ENCODE peak calls at places on chromosomes 1 and 21, in ten cellular contexts. One of them, this sample, is unnamed.

GRCh38 chr1:211648980-211649934 is 26.2 kb downstream of the NEK2 start:
- DNase-seq in gastrocnemius medialis: no peak
- DNase-seq in ovary: peak; percentile 63
- DNase-seq in HCT116: no peak
- DNase-seq in heart left ventricle: no peak
- DNase-seq in body of pancreas: no peak
- DNase-seq in uterus: peak; percentile 46
- DNase-seq in transverse colon: peak; percentile 69
- DNase-seq in tibial nerve: no peak
- DNase-seq in esophagus squamous epithelium: no peak
- DNase-seq in this sample: no peak

GRCh38 chr1:22249928-22250680 is 107.2 kb upstream of the WNT4 start:
- DNase-seq in gastrocnemius medialis: no peak
- DNase-seq in ovary: no peak
- DNase-seq in HCT116: no peak
- DNase-seq in heart left ventricle: no peak
- DNase-seq in body of pancreas: no peak
- DNase-seq in uterus: no peak
- DNase-seq in transverse colon: no peak
- DNase-seq in tibial nerve: no peak
- DNase-seq in esophagus squamous epithelium: no peak
- DNase-seq in this sample: no peak

GRCh38 chr1:24018611-24019580 is 38.8 kb upstream of the SRSF10 start:
- DNase-seq in gastrocnemius medialis: peak; percentile 82
- DNase-seq in ovary: peak; percentile 99
- DNase-seq in HCT116: peak; percentile 79
- DNase-seq in heart left ventricle: peak; percentile 94
- DNase-seq in body of pancreas: peak; percentile 100
- DNase-seq in uterus: peak; percentile 99
- DNase-seq in transverse colon: peak; percentile 97
- DNase-seq in tibial nerve: peak; percentile 99
- DNase-seq in esophagus squamous epithelium: peak; percentile 10
- DNase-seq in this sample: peak; percentile 97

GRCh38 chr1:40267767-40268187 is 9.7 kb downstream of the ZMPSTE24 start:
- DNase-seq in gastrocnemius medialis: no peak
- DNase-seq in ovary: no peak
- DNase-seq in HCT116: no peak
- DNase-seq in heart left ventricle: no peak
- DNase-seq in body of pancreas: peak; percentile 51
- DNase-seq in uterus: no peak
- DNase-seq in transverse colon: no peak
- DNase-seq in tibial nerve: no peak
- DNase-seq in esophagus squamous epithelium: no peak
- DNase-seq in this sample: no peak

GRCh38 chr21:25759573-25759972 is 24.8 kb downstream of the GABPA start:
- DNase-seq in gastrocnemius medialis: no peak
- DNase-seq in ovary: no peak
- DNase-seq in HCT116: no peak
- DNase-seq in heart left ventricle: no peak
- DNase-seq in body of pancreas: no peak
- DNase-seq in uterus: no peak
- DNase-seq in transverse colon: no peak
- DNase-seq in tibial nerve: no peak
- DNase-seq in esophagus squamous epithelium: no peak
- DNase-seq in this sample: no peak

GRCh38 chr21:25818156-25818950 is 83.6 kb downstream of the GABPA start:
- DNase-seq in gastrocnemius medialis: no peak
- DNase-seq in ovary: no peak
- DNase-seq in HCT116: no peak
- DNase-seq in heart left ventricle: no peak
- DNase-seq in body of pancreas: no peak
- DNase-seq in uterus: no peak
- DNase-seq in transverse colon: no peak
- DNase-seq in tibial nerve: no peak
- DNase-seq in esophagus squamous epithelium: no peak
- DNase-seq in this sample: no peak

GRCh38 chr1:71843023-71843422 is 439.3 kb downstream of the NEGR1 start:
- DNase-seq in gastrocnemius medialis: no peak
- DNase-seq in ovary: no peak
- DNase-seq in HCT116: no peak
- DNase-seq in heart left ventricle: no peak
- DNase-seq in body of pancreas: no peak
- DNase-seq in uterus: no peak
- DNase-seq in transverse colon: no peak
- DNase-seq in tibial nerve: no peak
- DNase-seq in esophagus squamous epithelium: no peak
- DNase-seq in this sample: no peak

GRCh38 chr1:96973605-96974004 is 252.0 kb downstream of the PTBP2 start:
- DNase-seq in gastrocnemius medialis: no peak
- DNase-seq in ovary: peak; percentile 15
- DNase-seq in HCT116: no peak
- DNase-seq in heart left ventricle: no peak
- DNase-seq in body of pancreas: no peak
- DNase-seq in uterus: no peak
- DNase-seq in transverse colon: no peak
- DNase-seq in tibial nerve: no peak
- DNase-seq in esophagus squamous epithelium: no peak
- DNase-seq in this sample: no peak

GRCh38 chr21:14064296-14064645 is 146.5 kb downstream of the LIPI start:
- DNase-seq in gastrocnemius medialis: no peak
- DNase-seq in ovary: no peak
- DNase-seq in HCT116: no peak
- DNase-seq in heart left ventricle: no peak
- DNase-seq in body of pancreas: no peak
- DNase-seq in uterus: no peak
- DNase-seq in transverse colon: no peak
- DNase-seq in tibial nerve: no peak
- DNase-seq in esophagus squamous epithelium: no peak
- DNase-seq in this sample: no peak

GRCh38 chr1:114008352-114009041 is 29.2 kb downstream of the OLFML3 start:
- DNase-seq in gastrocnemius medialis: no peak
- DNase-seq in ovary: no peak
- DNase-seq in HCT116: no peak
- DNase-seq in heart left ventricle: no peak
- DNase-seq in body of pancreas: no peak
- DNase-seq in uterus: no peak
- DNase-seq in transverse colon: no peak
- DNase-seq in tibial nerve: no peak
- DNase-seq in esophagus squamous epithelium: no peak
- DNase-seq in this sample: no peak

GRCh38 chr1:228020686-228021525 is 14.1 kb downstream of the WNT3A start:
- DNase-seq in gastrocnemius medialis: no peak
- DNase-seq in ovary: peak; percentile 3
- DNase-seq in HCT116: no peak
- DNase-seq in heart left ventricle: peak; percentile 42
- DNase-seq in body of pancreas: no peak
- DNase-seq in uterus: no peak
- DNase-seq in transverse colon: peak; percentile 1
- DNase-seq in tibial nerve: no peak
- DNase-seq in esophagus squamous epithelium: no peak
- DNase-seq in this sample: no peak

GRCh38 chr1:216237927-216238550 is 185.2 kb downstream of the USH2A start:
- DNase-seq in gastrocnemius medialis: no peak
- DNase-seq in ovary: no peak
- DNase-seq in HCT116: no peak
- DNase-seq in heart left ventricle: no peak
- DNase-seq in body of pancreas: no peak
- DNase-seq in uterus: no peak
- DNase-seq in transverse colon: no peak
- DNase-seq in tibial nerve: no peak
- DNase-seq in esophagus squamous epithelium: no peak
- DNase-seq in this sample: no peak

GRCh38 chr1:220044683-220045355 is 1.5 kb downstream of the EPRS1 start:
- DNase-seq in gastrocnemius medialis: no peak
- DNase-seq in ovary: no peak
- DNase-seq in HCT116: no peak
- DNase-seq in heart left ventricle: no peak
- DNase-seq in body of pancreas: no peak
- DNase-seq in uterus: no peak
- DNase-seq in transverse colon: no peak
- DNase-seq in tibial nerve: no peak
- DNase-seq in esophagus squamous epithelium: no peak
- DNase-seq in this sample: no peak

GRCh38 chr1:220043646-220044045 is 2.7 kb downstream of the EPRS1 start:
- DNase-seq in gastrocnemius medialis: no peak
- DNase-seq in ovary: no peak
- DNase-seq in HCT116: no peak
- DNase-seq in heart left ventricle: no peak
- DNase-seq in body of pancreas: no peak
- DNase-seq in uterus: no peak
- DNase-seq in transverse colon: no peak
- DNase-seq in tibial nerve: no peak
- DNase-seq in esophagus squamous epithelium: no peak
- DNase-seq in this sample: no peak

GRCh38 chr1:220045356-220046051 is 801 bp downstream of the EPRS1 start:
- DNase-seq in gastrocnemius medialis: no peak
- DNase-seq in ovary: no peak
- DNase-seq in HCT116: no peak
- DNase-seq in heart left ventricle: no peak
- DNase-seq in body of pancreas: no peak
- DNase-seq in uterus: no peak
- DNase-seq in transverse colon: no peak
- DNase-seq in tibial nerve: no peak
- DNase-seq in esophagus squamous epithelium: no peak
- DNase-seq in this sample: no peak

DNA sequence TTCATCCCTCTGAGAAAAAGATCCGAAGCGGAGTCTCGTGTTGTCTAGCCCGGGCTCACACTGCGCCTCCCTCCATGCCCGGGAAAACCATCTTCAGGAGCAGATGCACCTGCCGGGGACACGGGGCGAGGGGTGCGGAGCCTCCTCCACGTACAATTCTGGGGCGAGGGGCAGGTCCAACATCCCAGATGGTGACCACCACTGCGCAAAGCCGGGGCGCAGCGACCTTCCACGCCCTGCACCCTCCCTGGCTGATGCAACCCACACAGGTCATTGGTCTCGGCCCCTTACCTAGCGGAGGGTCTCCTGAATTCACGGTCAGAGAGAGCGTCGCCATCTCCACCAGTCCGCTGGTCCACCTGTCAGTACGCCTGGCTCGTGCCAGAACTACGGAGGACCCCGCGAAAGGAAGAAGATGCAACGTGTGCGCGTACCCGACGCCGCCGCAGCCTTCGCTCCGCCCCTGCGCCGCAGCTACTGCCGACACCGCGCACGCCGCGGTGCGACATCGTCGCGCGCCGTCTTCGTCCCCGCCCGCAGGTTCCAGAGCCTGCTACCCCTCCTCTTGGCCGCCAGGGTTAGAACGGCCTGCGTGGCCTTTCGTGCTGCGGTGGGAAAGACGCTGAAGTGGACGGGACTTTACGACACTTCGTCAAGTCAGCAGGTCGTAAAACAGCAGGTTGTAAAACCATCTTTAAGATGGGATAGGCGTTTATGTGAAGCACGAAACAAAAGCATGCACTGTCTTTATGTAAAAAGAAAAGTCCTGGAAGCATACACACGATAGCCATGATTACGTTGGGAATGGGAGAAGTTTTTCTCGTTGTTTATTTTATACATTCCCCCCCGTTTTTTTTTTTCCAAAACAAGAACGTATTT is at the start of gene EPRS1:
- DNase-seq in gastrocnemius medialis: peak; percentile 90
- DNase-seq in ovary: peak; percentile 90
- DNase-seq in HCT116: peak; percentile 97
- DNase-seq in heart left ventricle: peak; percentile 97
- DNase-seq in body of pancreas: peak; percentile 92
- DNase-seq in uterus: peak; percentile 92
- DNase-seq in transverse colon: peak; percentile 95
- DNase-seq in tibial nerve: peak; percentile 69
- DNase-seq in esophagus squamous epithelium: peak; percentile 65
- DNase-seq in this sample: peak; percentile 89
- TF ChIP-seq POLR2A in gastrocnemius medialis: peak; percentile 71
- TF ChIP-seq POLR2A in ovary: peak; percentile 21
- TF ChIP-seq POLR2A in HCT116: no peak
- TF ChIP-seq POLR2A in heart left ventricle: peak; percentile 68
- TF ChIP-seq POLR2A in body of pancreas: peak; percentile 55
- TF ChIP-seq POLR2A in uterus: peak; percentile 59
- TF ChIP-seq POLR2A in transverse colon: peak; percentile 74
- TF ChIP-seq POLR2A in tibial nerve: peak; percentile 65
- TF ChIP-seq POLR2A in esophagus squamous epithelium: peak; percentile 49
- TF ChIP-seq POLR2A in this sample: no peak

DNA sequence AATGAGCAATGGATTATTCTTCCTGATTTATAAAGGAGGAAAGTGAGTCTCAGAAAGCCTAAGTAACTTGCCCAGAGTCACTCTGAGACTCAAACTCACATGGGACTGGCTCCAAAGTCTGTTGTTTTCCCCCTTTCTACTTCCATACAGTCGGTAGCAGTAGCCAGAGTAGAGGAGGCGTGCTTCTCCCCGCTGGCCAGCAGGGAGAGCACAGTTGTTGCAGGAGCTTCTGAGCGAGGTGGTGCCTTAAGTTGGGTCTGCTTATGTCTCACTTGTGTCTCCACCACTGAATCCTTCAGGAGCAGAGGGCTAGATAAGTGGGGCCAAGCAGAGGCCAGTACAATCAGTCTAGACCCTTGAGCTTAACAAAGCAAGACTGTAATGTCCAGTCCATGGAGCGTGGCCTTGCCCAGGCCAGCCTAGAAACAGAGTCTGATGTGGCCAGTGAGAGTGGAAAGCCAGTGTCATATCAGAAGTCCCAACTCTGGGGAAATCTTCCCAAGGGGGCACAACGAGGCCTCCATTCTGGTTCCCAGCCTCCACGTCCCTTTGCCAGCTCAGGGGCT is 181.9 kb downstream of the ZSCAN20 start:
- DNase-seq in gastrocnemius medialis: no peak
- DNase-seq in ovary: no peak
- DNase-seq in HCT116: peak; percentile 13
- DNase-seq in heart left ventricle: no peak
- DNase-seq in body of pancreas: no peak
- DNase-seq in uterus: no peak
- DNase-seq in transverse colon: no peak
- DNase-seq in tibial nerve: no peak
- DNase-seq in esophagus squamous epithelium: no peak
- DNase-seq in this sample: no peak
- TF ChIP-seq CTCF in gastrocnemius medialis: no peak
- TF ChIP-seq CTCF in ovary: no peak
- TF ChIP-seq CTCF in HCT116: peak; percentile 16
- TF ChIP-seq CTCF in heart left ventricle: peak; percentile 12
- TF ChIP-seq CTCF in body of pancreas: no peak
- TF ChIP-seq CTCF in uterus: no peak
- TF ChIP-seq CTCF in transverse colon: no peak
- TF ChIP-seq CTCF in tibial nerve: no peak
- TF ChIP-seq CTCF in esophagus squamous epithelium: no peak
- TF ChIP-seq CTCF in this sample: no peak

GRCh38 chr1:165828581-165829329 is 1.3 kb downstream of the UCK2 start:
- DNase-seq in gastrocnemius medialis: peak; percentile 23
- DNase-seq in ovary: peak; percentile 36
- DNase-seq in HCT116: peak; percentile 58
- DNase-seq in heart left ventricle: no peak
- DNase-seq in body of pancreas: peak; percentile 73
- DNase-seq in uterus: peak; percentile 30
- DNase-seq in transverse colon: peak; percentile 58
- DNase-seq in tibial nerve: no peak
- DNase-seq in esophagus squamous epithelium: no peak
- DNase-seq in this sample: peak; percentile 55
- TF ChIP-seq POLR2A in gastrocnemius medialis: no peak
- TF ChIP-seq POLR2A in ovary: no peak
- TF ChIP-seq POLR2A in HCT116: peak; percentile 16
- TF ChIP-seq POLR2A in heart left ventricle: no peak
- TF ChIP-seq POLR2A in body of pancreas: peak; percentile 15
- TF ChIP-seq POLR2A in uterus: no peak
- TF ChIP-seq POLR2A in transverse colon: no peak
- TF ChIP-seq POLR2A in tibial nerve: no peak
- TF ChIP-seq POLR2A in esophagus squamous epithelium: no peak
- TF ChIP-seq POLR2A in this sample: no peak

GRCh38 chr1:119582801-119583200 is 65.3 kb downstream of the ZNF697 start:
- DNase-seq in gastrocnemius medialis: no peak
- DNase-seq in ovary: peak; percentile 24
- DNase-seq in HCT116: peak; percentile 48
- DNase-seq in heart left ventricle: peak; percentile 60
- DNase-seq in body of pancreas: peak; percentile 37
- DNase-seq in uterus: no peak
- DNase-seq in transverse colon: peak; percentile 34
- DNase-seq in tibial nerve: peak; percentile 35
- DNase-seq in esophagus squamous epithelium: no peak
- DNase-seq in this sample: peak; percentile 19
- TF ChIP-seq CTCF in gastrocnemius medialis: no peak
- TF ChIP-seq CTCF in ovary: no peak
- TF ChIP-seq CTCF in HCT116: peak; percentile 57
- TF ChIP-seq CTCF in heart left ventricle: peak; percentile 44
- TF ChIP-seq CTCF in body of pancreas: no peak
- TF ChIP-seq CTCF in uterus: no peak
- TF ChIP-seq CTCF in transverse colon: no peak
- TF ChIP-seq CTCF in tibial nerve: peak; percentile 42
- TF ChIP-seq CTCF in esophagus squamous epithelium: peak; percentile 46
- TF ChIP-seq CTCF in this sample: no peak